ENCODE peak calls at places on chromosomes 7 and 10, in four cellular contexts. H is BJ, S is RPMI7951, V is T-helper 2 cell. M is an unnamed sample.
A peak's percentile ranks its signal among the peaks of the same experiment; 100 is the strongest.

GRCh38 chr7:24255139-24255538 is 28.9 kb upstream of the NPY start:
- DNase-seq in V (no peak), S (no peak), H (no peak), M (no peak)

GRCh38 chr7:16989883-16990413 is 108.2 kb upstream of the AGR3 start:
- DNase-seq in V (no peak), S (peak; percentile 99), H (no peak), M (peak; percentile 99)

GRCh38 chr7:27097686-27098492 is 2.1 kb upstream of the HOXA1 start:
- DNase-seq in S (peak; percentile 23), V (no peak), H (no peak), M (no peak)

GRCh38 chr10:50635286-50635685 is 11.5 kb upstream of the SGMS1 start:
- DNase-seq in S (peak; percentile 83), V (no peak), H (no peak), M (no peak)

GRCh38 chr7:130996841-130997231 is 262.8 kb upstream of the KLF14 start:
- DNase-seq in V (no peak), H (no peak), S (no peak), M (peak; percentile 60)

GRCh38 chr7:94289071-94289470 is 105.6 kb upstream of the COL1A2 start:
- DNase-seq in S (peak; percentile 86), V (no peak), H (no peak), M (peak; percentile 85)

GRCh38 chr7:28754027-28754426 is 204.1 kb downstream of the TRIL start:
- DNase-seq in V (no peak), H (no peak), S (peak; percentile 71), M (peak; percentile 85)

GRCh38 chr7:1666779-1667565 is 3.1 kb upstream of the ELFN1 start:
- DNase-seq in S (no peak), H (no peak), V (peak; percentile 2), M (no peak)

GRCh38 chr10:71234017-71234894 is 21.9 kb downstream of the UNC5B start:
- DNase-seq in H (no peak), S (no peak), V (no peak), M (no peak)

GRCh38 chr10:121740069-121740468 is 141.8 kb upstream of the FGFR2 start:
- DNase-seq in S (no peak), V (no peak), H (no peak), M (no peak)

GRCh38 chr7:19106308-19107141 is 10.9 kb downstream of the TWIST1 start:
- DNase-seq in H (no peak), V (no peak), S (peak; percentile 40), M (no peak)

GRCh38 chr10:89655722-89656121 is 10.7 kb upstream of the PANK1 start:
- DNase-seq in V (no peak), S (no peak), H (no peak), M (no peak)

GRCh38 chr7:45695249-45695995 is 121.3 kb downstream of the ADCY1 start:
- DNase-seq in S (no peak), H (no peak), V (no peak), M (no peak)

GRCh38 chr10:132058111-132058745 is 7.5 kb upstream of the JAKMIP3 start:
- DNase-seq in H (no peak), V (no peak), S (no peak), M (no peak)

GRCh38 chr10:33460461-33461294 is 126.2 kb upstream of the NRP1 start:
- DNase-seq in V (no peak), H (peak; percentile 34), S (peak; percentile 81), M (no peak)

GRCh38 chr10:119051775-119052174 is 22.3 kb downstream of the NANOS1 start:
- DNase-seq in H (no peak), S (no peak), V (no peak), M (no peak)

GRCh38 chr7:17907014-17907413 is 33.3 kb downstream of the SNX13 start:
- DNase-seq in S (peak; percentile 36), H (no peak), V (no peak), M (no peak)

GRCh38 chr7:34900891-34901493 is 136.3 kb downstream of the DPY19L1 start:
- DNase-seq in V (no peak), H (no peak), S (no peak), M (no peak)

GRCh38 chr7:375491-375821 is 85.5 kb downstream of the FOXL3 start:
- DNase-seq in H (no peak), S (no peak), V (no peak), M (no peak)

GRCh38 chr10:80146918-80147317 is 14.4 kb downstream of the PLAC9 start:
- DNase-seq in H (no peak), V (no peak), S (no peak), M (no peak)

GRCh38 chr7:26162431-26162830 is 10.4 kb downstream of the NFE2L3 start:
- DNase-seq in S (no peak), V (no peak), H (no peak), M (no peak)

GRCh38 chr10:6033954-6034353 is 28.2 kb downstream of the IL2RA start:
- DNase-seq in V (no peak), H (peak; percentile 36), S (peak; percentile 20), M (peak; percentile 35)

GRCh38 chr10:121104476-121105111 is 253.4 kb downstream of the WDR11 start:
- DNase-seq in V (no peak), S (no peak), H (no peak), M (no peak)

GRCh38 chr7:105164751-105165150 is 150.7 kb downstream of the KMT2E start:
- DNase-seq in H (no peak), V (no peak), S (no peak), M (peak; percentile 66)

GRCh38 chr7:33261585-33261984 is 132.2 kb downstream of the BBS9 start:
- DNase-seq in S (peak; percentile 37), V (no peak), H (no peak), M (no peak)

GRCh38 chr10:133359554-133359971 is 1.7 kb upstream of the FUOM start:
- DNase-seq in H (no peak), S (no peak), V (peak; percentile 25), M (no peak)

GRCh38 chr7:132740176-132740575 is 163.9 kb upstream of the PLXNA4 start:
- DNase-seq in H (no peak), V (no peak), S (no peak), M (no peak)

GRCh38 chr10:112082134-112082533 is 101.4 kb downstream of the GPAM start:
- DNase-seq in S (peak; percentile 3), H (no peak), V (no peak), M (no peak)

GRCh38 chr7:7131273-7131672 is 51.1 kb upstream of the C1GALT1 start:
- DNase-seq in H (no peak), S (no peak), V (no peak), M (no peak)

GRCh38 chr10:11557513-11557912 is 53.9 kb downstream of the USP6NL start:
- DNase-seq in H (no peak), V (no peak), S (no peak), M (no peak)

GRCh38 chr10:11724938-11725776 is 17.0 kb upstream of the ECHDC3 start:
- DNase-seq in S (peak; percentile 73), H (no peak), V (no peak), M (peak; percentile 76)

GRCh38 chr7:75716992-75717626 is 21.6 kb downstream of the HIP1 start:
- DNase-seq in V (no peak), H (no peak), S (peak; percentile 65), M (no peak)

GRCh38 chr7:151244156-151244870 is 4.2 kb downstream of the SMARCD3 start:
- DNase-seq in V (peak; percentile 36), H (no peak), S (peak; percentile 33), M (peak; percentile 54)